ENCODE peak calls at places on chromosomes 13 and 19, in four cellular contexts. One of them, this sample, is unnamed.

GRCh38 chr13:23430664-23431063 is 2.8 kb downstream of the SACS start:
- DNase-seq in endothelial cell: no peak
- DNase-seq in GM12865: no peak
- DNase-seq in stomach: no peak
- DNase-seq in this sample: no peak

GRCh38 chr13:40438999-40439797 is 227.2 kb downstream of the FOXO1 start:
- DNase-seq in endothelial cell: no peak
- DNase-seq in GM12865: no peak
- DNase-seq in stomach: no peak
- DNase-seq in this sample: no peak

GRCh38 chr13:27599845-27600553 is 20.3 kb downstream of the LNX2 start:
- DNase-seq in endothelial cell: no peak
- DNase-seq in GM12865: no peak
- DNase-seq in stomach: peak
- DNase-seq in this sample: no peak

GRCh38 chr19:5593963-5594255 is 26.2 kb upstream of the TINCR start:
- DNase-seq in endothelial cell: no peak
- DNase-seq in GM12865: no peak
- DNase-seq in stomach: no peak
- DNase-seq in this sample: no peak

GRCh38 chr13:113124211-113125025 is 1.8 kb downstream of the F10 start:
- DNase-seq in endothelial cell: no peak
- DNase-seq in GM12865: no peak
- DNase-seq in stomach: no peak
- DNase-seq in this sample: no peak

GRCh38 chr19:7533281-7533819 is 2.2 kb upstream of the PNPLA6 start:
- DNase-seq in endothelial cell: no peak
- DNase-seq in GM12865: no peak
- DNase-seq in stomach: peak
- DNase-seq in this sample: no peak

GRCh38 chr19:32252333-32252669 is 93.1 kb upstream of the ZNF507 start:
- DNase-seq in endothelial cell: no peak
- DNase-seq in GM12865: no peak
- DNase-seq in stomach: no peak
- DNase-seq in this sample: no peak

GRCh38 chr19:37572203-37572602 is 22.4 kb downstream of the ZNF571 start:
- DNase-seq in endothelial cell: no peak
- DNase-seq in GM12865: no peak
- DNase-seq in stomach: no peak
- DNase-seq in this sample: no peak

GRCh38 chr13:41289463-41289881 is 21.6 kb upstream of the NAA16 start:
- DNase-seq in endothelial cell: no peak
- DNase-seq in GM12865: no peak
- DNase-seq in stomach: no peak
- DNase-seq in this sample: no peak

GRCh38 chr13:71618154-71618553 is 248.8 kb downstream of the DACH1 start:
- DNase-seq in endothelial cell: no peak
- DNase-seq in GM12865: no peak
- DNase-seq in stomach: no peak
- DNase-seq in this sample: no peak

GRCh38 chr19:27657271-27658051 is 1555.5 kb downstream of the UQCRFS1 start:
- DNase-seq in endothelial cell: no peak
- DNase-seq in GM12865: no peak
- DNase-seq in stomach: peak
- DNase-seq in this sample: no peak

GRCh38 chr13:37715606-37716015 is 117.0 kb upstream of the POSTN start:
- DNase-seq in endothelial cell: no peak
- DNase-seq in GM12865: no peak
- DNase-seq in stomach: no peak
- DNase-seq in this sample: no peak

GRCh38 chr13:93736111-93736510 is 509.5 kb downstream of the GPC6 start:
- DNase-seq in endothelial cell: no peak
- DNase-seq in GM12865: no peak
- DNase-seq in stomach: no peak
- DNase-seq in this sample: no peak

GRCh38 chr13:25432686-25433085 is 60.9 kb downstream of the ATP8A2 start:
- DNase-seq in endothelial cell: no peak
- DNase-seq in GM12865: no peak
- DNase-seq in stomach: no peak
- DNase-seq in this sample: no peak

GRCh38 chr13:111282997-111283396 is 37.4 kb upstream of the TEX29 start:
- DNase-seq in endothelial cell: no peak
- DNase-seq in GM12865: no peak
- DNase-seq in stomach: no peak
- DNase-seq in this sample: no peak

GRCh38 chr13:113771709-113772331 is 12.8 kb downstream of the TMEM255B start:
- DNase-seq in endothelial cell: no peak
- DNase-seq in GM12865: no peak
- DNase-seq in stomach: no peak
- DNase-seq in this sample: no peak

GRCh38 chr13:106133025-106133424 is 402.4 kb downstream of the EFNB2 start:
- DNase-seq in endothelial cell: no peak
- DNase-seq in GM12865: no peak
- DNase-seq in stomach: no peak
- DNase-seq in this sample: no peak

GRCh38 chr13:53151692-53152421 is 123.2 kb downstream of the OLFM4 start:
- DNase-seq in endothelial cell: peak
- DNase-seq in GM12865: peak
- DNase-seq in stomach: peak
- DNase-seq in this sample: peak

GRCh38 chr13:110525328-110526319 is 35.9 kb downstream of the RAB20 start:
- DNase-seq in endothelial cell: no peak
- DNase-seq in GM12865: peak
- DNase-seq in stomach: no peak
- DNase-seq in this sample: peak

GRCh38 chr19:47755762-47756626 is 10.6 kb downstream of the NOP53 start:
- DNase-seq in endothelial cell: no peak
- DNase-seq in GM12865: no peak
- DNase-seq in stomach: no peak
- DNase-seq in this sample: peak

GRCh38 chr13:113559901-113560644 is 24.5 kb upstream of the TFDP1 start:
- DNase-seq in endothelial cell: no peak
- DNase-seq in GM12865: no peak
- DNase-seq in stomach: peak
- DNase-seq in this sample: no peak

GRCh38 chr13:79628463-79628862 is 147.5 kb downstream of the NDFIP2 start:
- DNase-seq in endothelial cell: no peak
- DNase-seq in GM12865: no peak
- DNase-seq in stomach: no peak
- DNase-seq in this sample: no peak

GRCh38 chr19:7386769-7387168 is 38.0 kb downstream of the ARHGEF18 start:
- DNase-seq in endothelial cell: no peak
- DNase-seq in GM12865: no peak
- DNase-seq in stomach: no peak
- DNase-seq in this sample: no peak

GRCh38 chr19:52992109-52993004 is 21.4 kb upstream of the ERVV-1 start:
- DNase-seq in endothelial cell: peak
- DNase-seq in GM12865: no peak
- DNase-seq in stomach: peak
- DNase-seq in this sample: no peak

GRCh38 chr13:29909975-29910674 is 59.7 kb upstream of the UBL3 start:
- DNase-seq in endothelial cell: no peak
- DNase-seq in GM12865: no peak
- DNase-seq in stomach: no peak
- DNase-seq in this sample: no peak

GRCh38 chr13:109226631-109227030 is 559.8 kb downstream of the IRS2 start:
- DNase-seq in endothelial cell: no peak
- DNase-seq in GM12865: no peak
- DNase-seq in stomach: no peak
- DNase-seq in this sample: no peak

GRCh38 chr13:110258876-110259631 is 47.9 kb downstream of the COL4A1 start:
- DNase-seq in endothelial cell: no peak
- DNase-seq in GM12865: no peak
- DNase-seq in stomach: no peak
- DNase-seq in this sample: no peak

GRCh38 chr13:26482451-26483197 is 74.9 kb upstream of the WASF3 start:
- DNase-seq in endothelial cell: peak
- DNase-seq in GM12865: peak
- DNase-seq in stomach: peak
- DNase-seq in this sample: peak

GRCh38 chr19:47111682-47112165 is 1.9 kb downstream of the ZC3H4 start:
- DNase-seq in endothelial cell: no peak
- DNase-seq in GM12865: no peak
- DNase-seq in stomach: no peak
- DNase-seq in this sample: no peak

GRCh38 chr13:65112123-65113075 is 2117.7 kb downstream of the PCDH9 start:
- DNase-seq in endothelial cell: no peak
- DNase-seq in GM12865: no peak
- DNase-seq in stomach: no peak
- DNase-seq in this sample: no peak

GRCh38 chr13:75787249-75787940 is 151.3 kb downstream of the LMO7 start:
- DNase-seq in endothelial cell: no peak
- DNase-seq in GM12865: no peak
- DNase-seq in stomach: no peak
- DNase-seq in this sample: no peak

GRCh38 chr13:31107109-31107508 is 54.6 kb downstream of the HSPH1 start:
- DNase-seq in endothelial cell: no peak
- DNase-seq in GM12865: no peak
- DNase-seq in stomach: no peak
- DNase-seq in this sample: no peak

GRCh38 chr19:4474504-4475136 is 2.5 kb downstream of the HDGFL2 start:
- DNase-seq in endothelial cell: peak
- DNase-seq in GM12865: peak
- DNase-seq in stomach: no peak
- DNase-seq in this sample: peak

GRCh38 chr19:48784527-48784926 is 26.3 kb downstream of the BCAT2 start:
- DNase-seq in endothelial cell: no peak
- DNase-seq in GM12865: no peak
- DNase-seq in stomach: no peak
- DNase-seq in this sample: no peak
- TF ChIP-seq CTCF in endothelial cell: no peak
- TF ChIP-seq CTCF in GM12865: peak
- TF ChIP-seq CTCF in stomach: peak
- TF ChIP-seq CTCF in this sample: no peak

GRCh38 chr13:100646030-100646673 is 28.4 kb downstream of the TMTC4 start:
- DNase-seq in endothelial cell: peak
- DNase-seq in GM12865: no peak
- DNase-seq in stomach: peak
- DNase-seq in this sample: no peak
- TF ChIP-seq CTCF in endothelial cell: peak
- TF ChIP-seq CTCF in GM12865: no peak
- TF ChIP-seq CTCF in stomach: peak
- TF ChIP-seq CTCF in this sample: peak

GRCh38 chr19:40594657-40595077 is 6.5 kb upstream of the LTBP4 start:
- DNase-seq in endothelial cell: no peak
- DNase-seq in GM12865: no peak
- DNase-seq in stomach: no peak
- DNase-seq in this sample: no peak
- TF ChIP-seq CTCF in endothelial cell: no peak
- TF ChIP-seq CTCF in GM12865: no peak
- TF ChIP-seq CTCF in stomach: no peak
- TF ChIP-seq CTCF in this sample: no peak

GRCh38 chr13:91166714-91167511 is 180.6 kb upstream of the MIR17HG start:
- DNase-seq in endothelial cell: no peak
- DNase-seq in GM12865: no peak
- DNase-seq in stomach: no peak
- DNase-seq in this sample: no peak

GRCh38 chr13:91165758-91166157 is 181.7 kb upstream of the MIR17HG start:
- DNase-seq in endothelial cell: no peak
- DNase-seq in GM12865: no peak
- DNase-seq in stomach: no peak
- DNase-seq in this sample: no peak

GRCh38 chr13:91157273-91158014 is 190.0 kb upstream of the MIR17HG start:
- DNase-seq in endothelial cell: no peak
- DNase-seq in GM12865: no peak
- DNase-seq in stomach: no peak
- DNase-seq in this sample: no peak

GRCh38 chr13:91158015-91158390 is 189.5 kb upstream of the MIR17HG start:
- DNase-seq in endothelial cell: no peak
- DNase-seq in GM12865: no peak
- DNase-seq in stomach: no peak
- DNase-seq in this sample: no peak

GRCh38 chr13:91162180-91162579 is 185.3 kb upstream of the MIR17HG start:
- DNase-seq in endothelial cell: no peak
- DNase-seq in GM12865: peak
- DNase-seq in stomach: no peak
- DNase-seq in this sample: no peak
- TF ChIP-seq CTCF in endothelial cell: no peak
- TF ChIP-seq CTCF in GM12865: peak
- TF ChIP-seq CTCF in stomach: no peak
- TF ChIP-seq CTCF in this sample: no peak

DNA sequence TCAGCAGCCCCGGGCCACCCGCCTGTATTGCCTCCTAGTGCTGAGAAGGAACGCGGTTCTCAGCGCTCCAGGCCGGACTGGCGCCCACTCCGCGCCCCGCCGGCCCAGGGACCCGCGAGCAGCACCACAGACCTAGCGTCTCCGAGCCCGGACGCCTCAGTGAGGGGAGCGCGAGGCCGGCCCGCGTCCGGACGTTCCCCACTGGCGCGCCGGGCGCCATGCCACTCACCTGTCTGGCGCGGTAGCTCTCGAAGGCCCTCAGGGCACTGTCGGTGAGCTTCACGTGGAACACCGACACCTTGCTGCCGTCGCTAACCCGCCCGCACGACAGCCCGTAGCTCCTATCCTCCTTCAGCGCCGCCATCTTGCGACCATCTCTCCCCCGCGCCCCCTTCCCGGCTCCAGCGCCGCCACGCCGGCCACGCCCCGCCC is at the start of gene ELL:
- DNase-seq in endothelial cell: no peak
- DNase-seq in GM12865: no peak
- DNase-seq in stomach: no peak
- DNase-seq in this sample: no peak
- TF ChIP-seq CTCF in endothelial cell: no peak
- TF ChIP-seq CTCF in GM12865: no peak
- TF ChIP-seq CTCF in stomach: no peak
- TF ChIP-seq CTCF in this sample: no peak

DNA sequence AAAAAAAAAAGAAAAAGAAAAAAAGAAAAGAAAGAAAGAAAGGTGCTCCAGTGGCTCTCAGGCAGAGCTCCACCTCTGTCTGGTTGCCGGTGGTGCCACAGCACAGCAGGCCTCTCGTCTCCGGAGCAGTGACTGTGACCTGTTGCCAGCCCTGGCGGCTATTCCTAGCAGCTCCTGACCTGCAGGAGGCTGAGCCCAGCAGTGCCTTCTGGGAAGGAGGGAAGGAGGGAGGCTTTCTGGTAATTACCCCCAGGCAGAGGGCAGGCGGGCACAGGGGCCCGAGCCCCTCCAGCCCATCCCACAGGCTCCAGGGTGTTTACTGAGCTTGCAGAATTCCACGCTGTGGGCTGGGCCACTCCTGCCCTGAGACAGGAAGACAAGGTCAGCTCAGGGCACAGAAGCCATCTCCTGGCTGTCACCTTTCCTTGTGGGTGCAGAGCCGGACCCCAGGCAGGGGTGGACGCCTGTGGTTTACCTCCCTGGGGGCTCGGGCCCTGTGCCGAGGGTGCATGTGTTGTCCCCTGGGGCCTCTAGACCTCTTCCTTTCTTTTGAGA is 77.9 kb downstream of the GNG7 start:
- DNase-seq in endothelial cell: no peak
- DNase-seq in GM12865: peak
- DNase-seq in stomach: peak
- DNase-seq in this sample: peak
- TF ChIP-seq CTCF in endothelial cell: no peak
- TF ChIP-seq CTCF in GM12865: no peak
- TF ChIP-seq CTCF in stomach: peak
- TF ChIP-seq CTCF in this sample: no peak